ENCODE peak calls at places on chromosomes 16 and 17, in eight cellular contexts. I is GM06990, J is skeletal muscle cell, T is right cardiac atrium, Y is PC-3, C is fibroblast of pulmonary artery, X is breast epithelium, B is A549. R is an unnamed sample.

GRCh38 chr17:34852614-34853013 is 108.6 kb downstream of the CCT6B start:
- DNase-seq in I (no peak), J (no peak), T (no peak), Y (no peak), C (no peak), X (no peak), B (peak), R (no peak)

GRCh38 chr17:80678621-80679020 is 134.0 kb downstream of the RPTOR start:
- DNase-seq in I (no peak), J (peak), T (no peak), Y (peak), C (peak), X (no peak), B (no peak), R (peak)

GRCh38 chr17:81365148-81365600 is 30.1 kb upstream of the BAHCC1 start:
- DNase-seq in I (no peak), J (peak), T (peak), Y (peak), C (peak), X (peak), B (no peak), R (no peak)

GRCh38 chr17:42155614-42156045 is 841 bp upstream of the RAB5C start:
- DNase-seq in I (no peak), J (no peak), T (no peak), Y (no peak), C (no peak), X (no peak), B (no peak), R (no peak)

GRCh38 chr16:2019500-2019899 is at the start of gene NPW:
- DNase-seq in I (no peak), J (no peak), T (peak), Y (no peak), C (no peak), X (no peak), B (no peak), R (no peak)

GRCh38 chr16:9077001-9077809 is 14.2 kb upstream of the HAPSTR1 start:
- DNase-seq in I (no peak), J (peak), T (no peak), Y (peak), C (no peak), X (no peak), B (peak), R (peak)

GRCh38 chr17:74900208-74900607 is 6.8 kb upstream of the FADS6 start:
- DNase-seq in I (no peak), J (no peak), T (no peak), Y (no peak), C (no peak), X (no peak), B (no peak), R (no peak)

GRCh38 chr16:2803545-2804195 is 5.4 kb downstream of the PRSS41 start:
- DNase-seq in I (no peak), J (no peak), T (no peak), Y (no peak), C (no peak), X (no peak), B (no peak), R (no peak)

GRCh38 chr17:5011928-5012327 is 14.2 kb downstream of the KIF1C start:
- DNase-seq in I (peak), J (no peak), T (no peak), Y (peak), C (peak), X (no peak), B (no peak), R (no peak)

GRCh38 chr17:44747566-44747965 is 11.2 kb upstream of the ADAM11 start:
- DNase-seq in I (no peak), J (no peak), T (no peak), Y (no peak), C (no peak), X (no peak), B (no peak), R (no peak)

GRCh38 chr17:78237403-78238012 is 6.1 kb downstream of the TMEM235 start:
- DNase-seq in I (no peak), J (no peak), T (no peak), Y (no peak), C (no peak), X (no peak), B (no peak), R (no peak)

GRCh38 chr17:80272366-80272765 is 11.7 kb downstream of the RNF213 start:
- DNase-seq in I (no peak), J (no peak), T (no peak), Y (no peak), C (no peak), X (no peak), B (no peak), R (no peak)

GRCh38 chr17:76997981-76998531 is 129.9 kb downstream of the MGAT5B start:
- DNase-seq in I (peak), J (no peak), T (no peak), Y (no peak), C (no peak), X (no peak), B (no peak), R (no peak)

GRCh38 chr17:82118815-82119380 is 20.9 kb upstream of the FASN start:
- DNase-seq in I (no peak), J (no peak), T (no peak), Y (no peak), C (peak), X (no peak), B (no peak), R (no peak)

GRCh38 chr17:50064253-50064991 is 8.5 kb downstream of the ITGA3 start:
- DNase-seq in I (no peak), J (peak), T (peak), Y (peak), C (peak), X (peak), B (peak), R (peak)

GRCh38 chr16:10749680-10750035 is 6.0 kb downstream of the NUBP1 start:
- DNase-seq in I (no peak), J (no peak), T (no peak), Y (peak), C (no peak), X (no peak), B (no peak), R (no peak)

GRCh38 chr17:4307179-4307930 is 43.6 kb upstream of the ANKFY1 start:
- DNase-seq in I (no peak), J (no peak), T (no peak), Y (no peak), C (no peak), X (no peak), B (no peak), R (no peak)

GRCh38 chr16:88705746-88706287 is 391 bp downstream of the RNF166 start:
- DNase-seq in I (no peak), J (no peak), T (no peak), Y (no peak), C (no peak), X (no peak), B (no peak), R (no peak)

GRCh38 chr17:28760987-28761562 is 17.3 kb downstream of the TRAF4 start:
- DNase-seq in I (no peak), J (peak), T (peak), Y (peak), C (peak), X (peak), B (no peak), R (no peak)

GRCh38 chr16:57533618-57534336 is 2.6 kb downstream of the CCDC102A start:
- DNase-seq in I (no peak), J (no peak), T (peak), Y (no peak), C (no peak), X (peak), B (no peak), R (no peak)

GRCh38 chr16:363110-364090 is 6.9 kb downstream of the MRPL28 start:
- DNase-seq in I (no peak), J (no peak), T (no peak), Y (no peak), C (no peak), X (no peak), B (no peak), R (no peak)
- H3K4me3 ChIP-seq in I (no peak), J (no peak), T (no peak), Y (no peak), C (no peak), X (no peak), B (no peak), R (no peak)

DNA sequence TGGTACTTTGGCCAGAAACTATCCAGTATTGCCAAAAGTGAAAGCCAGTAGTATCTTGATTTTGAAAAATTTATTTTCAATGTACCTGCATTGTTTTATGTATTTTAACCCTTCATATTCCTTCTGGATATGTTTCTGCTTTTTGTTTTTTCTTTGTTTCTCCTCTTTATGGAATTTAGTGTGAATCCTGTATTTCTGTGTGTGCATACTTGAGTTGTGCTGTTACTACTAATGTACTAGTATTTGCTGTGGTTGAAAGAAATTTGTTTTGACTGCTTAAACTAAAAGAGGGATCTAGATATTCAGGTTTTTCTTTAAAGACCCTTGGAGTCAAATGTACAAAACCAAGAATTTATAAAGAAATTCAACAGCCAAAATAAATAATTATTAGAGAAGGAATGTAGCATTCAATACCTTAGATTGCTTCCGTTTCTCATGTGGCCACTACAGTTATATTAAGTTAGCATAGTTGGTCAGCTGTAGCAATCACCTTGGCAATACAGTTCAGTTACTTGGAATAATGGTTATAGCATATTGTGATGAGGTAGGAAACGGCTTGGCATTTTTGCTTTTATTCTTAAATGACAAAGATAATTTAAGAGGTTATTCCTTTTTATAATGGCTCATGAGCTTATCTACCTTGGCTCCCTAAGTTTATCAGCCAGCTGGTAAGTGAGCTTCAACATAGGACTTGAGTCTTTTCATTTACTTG is 4.9 kb downstream of the PHKB start:
- DNase-seq in I (no peak), J (no peak), T (no peak), Y (no peak), C (no peak), X (no peak), B (no peak), R (no peak)
- H3K4me3 ChIP-seq in I (no peak), J (no peak), T (no peak), Y (no peak), C (no peak), X (no peak), B (no peak), R (no peak)

GRCh38 chr17:47907932-47908562 is 12.0 kb downstream of the SP2 start:
- DNase-seq in I (no peak), J (no peak), T (no peak), Y (no peak), C (no peak), X (no peak), B (no peak), R (no peak)
- H3K4me3 ChIP-seq in I (no peak), J (no peak), T (no peak), Y (no peak), C (no peak), X (peak), B (no peak), R (no peak)

DNA sequence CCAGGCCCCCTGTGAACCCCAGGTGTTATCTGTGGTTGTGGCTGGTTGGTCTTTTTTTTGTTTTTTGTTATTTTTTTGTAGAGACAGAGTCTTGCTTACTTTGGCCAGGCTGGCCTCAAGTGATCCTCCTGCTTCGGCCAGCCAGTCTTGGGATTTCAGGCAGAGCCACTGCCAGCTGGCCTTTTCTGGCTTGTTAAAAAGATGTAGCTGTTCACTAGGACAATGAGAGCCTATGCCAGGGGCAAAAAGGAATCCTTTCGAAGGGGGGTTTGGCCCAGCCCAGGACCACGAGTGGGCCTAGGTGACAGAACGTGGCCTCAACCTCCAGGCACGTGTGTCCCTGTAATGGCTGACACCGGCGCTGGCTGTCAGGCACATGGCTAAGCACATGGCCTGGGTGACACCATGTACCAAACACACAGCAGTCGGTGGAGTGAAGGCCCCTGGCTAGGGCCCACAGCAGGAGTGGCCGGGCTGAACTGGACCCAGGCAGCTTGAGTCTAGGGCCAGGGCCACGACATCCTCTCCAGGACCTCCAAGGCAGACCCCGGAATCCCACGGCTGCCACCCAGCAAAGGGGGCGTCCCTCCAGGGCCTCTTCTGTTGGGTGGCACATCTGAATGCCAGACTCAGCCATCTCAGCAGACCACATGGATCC is 6.9 kb upstream of the SLC38A8 start:
- DNase-seq in I (no peak), J (no peak), T (no peak), Y (no peak), C (no peak), X (no peak), B (no peak), R (no peak)
- H3K4me3 ChIP-seq in I (no peak), J (no peak), T (no peak), Y (no peak), C (no peak), X (no peak), B (no peak), R (no peak)

GRCh38 chr16:55369151-55369550 is 45.1 kb downstream of the IRX6 start:
- DNase-seq in I (no peak), J (no peak), T (no peak), Y (no peak), C (no peak), X (no peak), B (no peak), R (no peak)

GRCh38 chr16:55373489-55373832 is 49.5 kb downstream of the IRX6 start:
- DNase-seq in I (no peak), J (no peak), T (no peak), Y (no peak), C (no peak), X (no peak), B (no peak), R (no peak)

GRCh38 chr16:55368205-55368604 is 44.2 kb downstream of the IRX6 start:
- DNase-seq in I (no peak), J (no peak), T (no peak), Y (no peak), C (no peak), X (no peak), B (no peak), R (no peak)

GRCh38 chr16:55372792-55373488 is 48.9 kb downstream of the IRX6 start:
- DNase-seq in I (no peak), J (no peak), T (peak), Y (no peak), C (no peak), X (no peak), B (no peak), R (no peak)

GRCh38 chr16:55370762-55371482 is 46.9 kb downstream of the IRX6 start:
- DNase-seq in I (peak), J (no peak), T (peak), Y (peak), C (peak), X (peak), B (peak), R (peak)
- H3K4me3 ChIP-seq in I (no peak), J (no peak), T (no peak), Y (no peak), C (no peak), X (peak), B (no peak), R (no peak)

GRCh38 chr16:30382398-30383015 is at the start of gene SEPTIN1:
- DNase-seq in I (peak), J (no peak), T (no peak), Y (no peak), C (no peak), X (no peak), B (no peak), R (no peak)
- H3K4me3 ChIP-seq in I (peak), J (no peak), T (no peak), Y (no peak), C (no peak), X (no peak), B (no peak), R (no peak)

DNA sequence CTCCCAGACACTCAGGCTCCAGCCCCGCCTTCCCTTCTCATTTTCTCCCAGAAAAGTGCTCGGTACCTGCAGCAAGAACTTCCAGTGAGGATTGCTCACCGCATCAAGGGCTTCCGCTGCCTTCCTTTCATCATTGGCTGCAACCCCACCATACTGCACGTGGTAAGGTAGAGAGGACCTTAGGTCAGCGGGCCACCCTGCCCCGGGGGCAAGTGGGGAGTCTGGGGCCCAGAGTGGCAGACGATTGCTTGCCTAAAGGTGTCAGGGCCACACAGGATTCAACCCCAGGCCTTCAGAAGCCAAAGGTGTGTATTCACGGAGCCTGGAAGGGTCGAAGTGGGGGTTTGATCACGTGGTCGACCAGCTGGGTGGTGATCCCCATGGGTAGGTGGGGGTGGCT is 1.4 kb downstream of the BCKDK start:
- DNase-seq in I (no peak), J (no peak), T (no peak), Y (no peak), C (no peak), X (no peak), B (no peak), R (no peak)
- H3K4me3 ChIP-seq in I (no peak), J (peak), T (no peak), Y (no peak), C (no peak), X (peak), B (no peak), R (no peak)